ENCODE peak calls at places on chromosomes 7 and 10, in ten cellular contexts. One of them, this sample, is unnamed. For H3K9me3, the result is how much of the 10 kb centered on the place peaks cover.

GRCh38 chr10:36462194-36462593 is 663.2 kb upstream of the ANKRD30A start:
- DNase-seq in breast epithelium: no peak
- DNase-seq in transverse colon: no peak
- DNase-seq in stomach: no peak
- DNase-seq in left ventricle myocardium inferior: no peak
- DNase-seq in CD8-positive, alpha-beta memory T cell: no peak
- DNase-seq in tibial nerve: no peak
- DNase-seq in psoas muscle: no peak
- DNase-seq in CD8-positive, alpha-beta T cell: no peak
- DNase-seq in AG04450: no peak
- DNase-seq in this sample: no peak

GRCh38 chr10:89278034-89278535 is 23.8 kb upstream of the IFIT2 start:
- DNase-seq in tibial nerve: peak
- DNase-seq in CD8-positive, alpha-beta memory T cell: no peak
- DNase-seq in CD8-positive, alpha-beta T cell: no peak
- DNase-seq in transverse colon: no peak
- DNase-seq in breast epithelium: no peak
- DNase-seq in psoas muscle: no peak
- DNase-seq in stomach: no peak
- DNase-seq in left ventricle myocardium inferior: no peak
- DNase-seq in AG04450: peak
- DNase-seq in this sample: no peak

GRCh38 chr10:71262027-71262426 is 49.7 kb downstream of the UNC5B start:
- DNase-seq in left ventricle myocardium inferior: no peak
- DNase-seq in CD8-positive, alpha-beta T cell: no peak
- DNase-seq in tibial nerve: no peak
- DNase-seq in AG04450: no peak
- DNase-seq in psoas muscle: no peak
- DNase-seq in CD8-positive, alpha-beta memory T cell: no peak
- DNase-seq in breast epithelium: no peak
- DNase-seq in transverse colon: peak
- DNase-seq in stomach: no peak
- DNase-seq in this sample: no peak

GRCh38 chr10:82888809-82889455 is 1013.9 kb downstream of the NRG3 start:
- DNase-seq in left ventricle myocardium inferior: no peak
- DNase-seq in CD8-positive, alpha-beta T cell: no peak
- DNase-seq in tibial nerve: no peak
- DNase-seq in AG04450: no peak
- DNase-seq in transverse colon: no peak
- DNase-seq in CD8-positive, alpha-beta memory T cell: no peak
- DNase-seq in breast epithelium: no peak
- DNase-seq in stomach: no peak
- DNase-seq in psoas muscle: no peak
- DNase-seq in this sample: no peak

GRCh38 chr10:108454793-108455192 is 1290.3 kb upstream of the SORCS1 start:
- DNase-seq in AG04450: no peak
- DNase-seq in CD8-positive, alpha-beta T cell: no peak
- DNase-seq in transverse colon: no peak
- DNase-seq in breast epithelium: no peak
- DNase-seq in tibial nerve: no peak
- DNase-seq in CD8-positive, alpha-beta memory T cell: no peak
- DNase-seq in stomach: no peak
- DNase-seq in psoas muscle: no peak
- DNase-seq in left ventricle myocardium inferior: no peak
- DNase-seq in this sample: no peak

GRCh38 chr7:155842496-155843265 is 30.4 kb upstream of the SHH start:
- DNase-seq in breast epithelium: peak
- DNase-seq in CD8-positive, alpha-beta T cell: no peak
- DNase-seq in tibial nerve: no peak
- DNase-seq in transverse colon: no peak
- DNase-seq in stomach: peak
- DNase-seq in left ventricle myocardium inferior: no peak
- DNase-seq in AG04450: no peak
- DNase-seq in CD8-positive, alpha-beta memory T cell: no peak
- DNase-seq in psoas muscle: no peak
- DNase-seq in this sample: no peak

GRCh38 chr7:43764039-43764789 is 5.7 kb downstream of the BLVRA start:
- DNase-seq in transverse colon: peak
- DNase-seq in tibial nerve: peak
- DNase-seq in breast epithelium: no peak
- DNase-seq in stomach: peak
- DNase-seq in left ventricle myocardium inferior: peak
- DNase-seq in AG04450: no peak
- DNase-seq in CD8-positive, alpha-beta T cell: no peak
- DNase-seq in psoas muscle: peak
- DNase-seq in CD8-positive, alpha-beta memory T cell: no peak
- DNase-seq in this sample: peak

GRCh38 chr10:29636178-29636577 is 1.4 kb upstream of the SVIL start:
- DNase-seq in breast epithelium: no peak
- DNase-seq in left ventricle myocardium inferior: no peak
- DNase-seq in tibial nerve: no peak
- DNase-seq in CD8-positive, alpha-beta memory T cell: no peak
- DNase-seq in stomach: no peak
- DNase-seq in AG04450: no peak
- DNase-seq in psoas muscle: no peak
- DNase-seq in CD8-positive, alpha-beta T cell: no peak
- DNase-seq in transverse colon: no peak
- DNase-seq in this sample: no peak

DNA sequence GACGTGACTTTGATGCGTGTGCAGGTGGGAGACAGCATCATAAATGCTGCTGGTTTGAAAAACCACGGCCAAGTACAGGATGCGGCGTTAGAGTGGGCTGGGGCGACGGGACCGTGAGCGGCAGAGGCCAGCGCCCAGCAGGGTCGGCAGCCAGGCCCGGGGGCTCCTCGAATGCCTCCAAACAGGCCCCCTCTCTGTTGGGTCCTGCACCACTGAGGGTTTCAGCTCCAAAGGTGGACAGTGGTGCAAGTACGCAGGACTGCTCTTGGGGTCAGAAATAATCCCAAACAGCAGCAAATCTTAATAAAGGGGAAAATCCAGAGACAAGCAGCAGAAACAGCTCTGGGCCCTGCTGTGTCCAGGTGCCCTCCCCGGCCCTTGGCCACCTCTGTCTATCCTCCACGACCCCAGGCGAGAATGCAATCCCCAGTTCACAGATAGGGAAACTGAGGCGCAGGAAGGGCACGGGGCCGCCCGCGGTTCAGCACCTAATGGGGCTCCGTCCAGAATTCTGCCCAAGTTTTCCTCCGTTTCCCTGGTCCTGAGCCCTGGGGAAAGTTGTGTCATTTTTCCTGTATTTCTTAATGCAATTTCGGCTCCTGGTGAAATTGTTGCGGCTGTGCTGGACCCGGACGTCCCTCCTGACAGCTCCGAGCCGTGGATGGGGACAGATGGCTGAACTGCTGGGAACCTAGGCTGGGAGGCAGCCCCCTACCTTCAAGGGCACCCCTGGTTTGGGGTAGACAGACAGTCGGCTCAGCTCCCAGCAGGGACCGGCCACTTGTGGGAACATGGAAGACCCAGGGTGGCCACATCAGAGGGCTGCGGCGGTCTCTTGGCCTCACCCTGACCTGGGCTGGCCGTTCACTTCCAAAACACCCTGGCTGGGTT is 97.4 kb downstream of the FOXL3 start:
- DNase-seq in stomach: peak
- DNase-seq in breast epithelium: peak
- DNase-seq in tibial nerve: no peak
- DNase-seq in psoas muscle: no peak
- DNase-seq in CD8-positive, alpha-beta T cell: no peak
- DNase-seq in left ventricle myocardium inferior: peak
- DNase-seq in transverse colon: peak
- DNase-seq in CD8-positive, alpha-beta memory T cell: peak
- DNase-seq in AG04450: no peak
- DNase-seq in this sample: peak
- H3K9me3 ChIP-seq in stomach: under half
- H3K9me3 ChIP-seq in breast epithelium: under half
- H3K9me3 ChIP-seq in tibial nerve: under half
- H3K9me3 ChIP-seq in psoas muscle: under half
- H3K9me3 ChIP-seq in CD8-positive, alpha-beta T cell: under half
- H3K9me3 ChIP-seq in left ventricle myocardium inferior: under half
- H3K9me3 ChIP-seq in transverse colon: under half
- H3K9me3 ChIP-seq in CD8-positive, alpha-beta memory T cell: under half
- H3K9me3 ChIP-seq in AG04450: half or more
- H3K9me3 ChIP-seq in this sample: under half

GRCh38 chr10:76784076-76784475 is 853.5 kb downstream of the KCNMA1 start:
- DNase-seq in transverse colon: no peak
- DNase-seq in left ventricle myocardium inferior: no peak
- DNase-seq in CD8-positive, alpha-beta memory T cell: no peak
- DNase-seq in CD8-positive, alpha-beta T cell: no peak
- DNase-seq in breast epithelium: no peak
- DNase-seq in psoas muscle: no peak
- DNase-seq in tibial nerve: no peak
- DNase-seq in stomach: no peak
- DNase-seq in AG04450: no peak
- DNase-seq in this sample: no peak

GRCh38 chr10:76774987-76775603 is 862.5 kb downstream of the KCNMA1 start:
- DNase-seq in tibial nerve: no peak
- DNase-seq in CD8-positive, alpha-beta memory T cell: no peak
- DNase-seq in breast epithelium: no peak
- DNase-seq in left ventricle myocardium inferior: peak
- DNase-seq in psoas muscle: no peak
- DNase-seq in CD8-positive, alpha-beta T cell: no peak
- DNase-seq in transverse colon: no peak
- DNase-seq in AG04450: no peak
- DNase-seq in stomach: no peak
- DNase-seq in this sample: no peak

GRCh38 chr10:76779163-76779820 is 858.3 kb downstream of the KCNMA1 start:
- DNase-seq in psoas muscle: no peak
- DNase-seq in CD8-positive, alpha-beta T cell: no peak
- DNase-seq in CD8-positive, alpha-beta memory T cell: no peak
- DNase-seq in AG04450: no peak
- DNase-seq in breast epithelium: no peak
- DNase-seq in tibial nerve: no peak
- DNase-seq in stomach: no peak
- DNase-seq in left ventricle myocardium inferior: no peak
- DNase-seq in transverse colon: no peak
- DNase-seq in this sample: no peak

DNA sequence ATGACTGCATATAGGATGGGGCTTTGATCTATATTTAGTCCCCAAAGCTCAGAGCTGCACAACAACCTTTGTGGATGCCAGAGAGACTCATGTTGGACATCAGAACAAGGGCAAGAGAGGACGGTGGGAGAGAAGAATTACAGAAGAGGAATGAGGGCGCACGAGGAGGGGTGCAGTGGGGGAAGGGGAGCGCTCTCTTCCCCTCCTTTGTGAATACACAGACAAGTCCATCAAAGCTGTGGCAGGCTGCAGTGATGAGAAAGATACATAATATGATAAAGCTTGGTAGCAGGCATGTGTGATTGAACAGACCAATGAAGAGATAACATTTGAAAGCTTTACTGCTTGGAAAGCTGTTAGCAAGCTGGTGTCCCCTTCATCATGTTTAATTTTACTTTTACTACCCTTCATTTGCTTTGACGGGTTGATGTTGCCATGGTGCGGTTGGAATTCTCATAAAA is 857.8 kb downstream of the KCNMA1 start:
- DNase-seq in AG04450: no peak
- DNase-seq in breast epithelium: no peak
- DNase-seq in stomach: no peak
- DNase-seq in left ventricle myocardium inferior: no peak
- DNase-seq in CD8-positive, alpha-beta memory T cell: no peak
- DNase-seq in psoas muscle: no peak
- DNase-seq in transverse colon: no peak
- DNase-seq in tibial nerve: no peak
- DNase-seq in CD8-positive, alpha-beta T cell: no peak
- DNase-seq in this sample: no peak
- H3K27ac ChIP-seq in AG04450: no peak
- H3K27ac ChIP-seq in breast epithelium: no peak
- H3K27ac ChIP-seq in stomach: no peak
- H3K27ac ChIP-seq in left ventricle myocardium inferior: no peak
- H3K27ac ChIP-seq in CD8-positive, alpha-beta memory T cell: no peak
- H3K27ac ChIP-seq in psoas muscle: no peak
- H3K27ac ChIP-seq in transverse colon: peak
- H3K27ac ChIP-seq in tibial nerve: peak
- H3K27ac ChIP-seq in CD8-positive, alpha-beta T cell: no peak
- H3K27ac ChIP-seq in this sample: no peak

GRCh38 chr10:111482074-111482350 is 405.2 kb downstream of the ADRA2A start:
- DNase-seq in AG04450: no peak
- DNase-seq in stomach: no peak
- DNase-seq in breast epithelium: no peak
- DNase-seq in CD8-positive, alpha-beta memory T cell: no peak
- DNase-seq in tibial nerve: no peak
- DNase-seq in left ventricle myocardium inferior: no peak
- DNase-seq in transverse colon: no peak
- DNase-seq in psoas muscle: no peak
- DNase-seq in CD8-positive, alpha-beta T cell: no peak
- DNase-seq in this sample: no peak

GRCh38 chr10:111482621-111483216 is 405.9 kb downstream of the ADRA2A start:
- DNase-seq in CD8-positive, alpha-beta T cell: no peak
- DNase-seq in transverse colon: no peak
- DNase-seq in AG04450: no peak
- DNase-seq in breast epithelium: no peak
- DNase-seq in left ventricle myocardium inferior: no peak
- DNase-seq in psoas muscle: no peak
- DNase-seq in tibial nerve: no peak
- DNase-seq in CD8-positive, alpha-beta memory T cell: no peak
- DNase-seq in stomach: no peak
- DNase-seq in this sample: no peak

GRCh38 chr10:111479966-111480365 is 403.1 kb downstream of the ADRA2A start:
- DNase-seq in psoas muscle: no peak
- DNase-seq in left ventricle myocardium inferior: no peak
- DNase-seq in tibial nerve: no peak
- DNase-seq in CD8-positive, alpha-beta T cell: no peak
- DNase-seq in stomach: no peak
- DNase-seq in transverse colon: no peak
- DNase-seq in CD8-positive, alpha-beta memory T cell: no peak
- DNase-seq in AG04450: no peak
- DNase-seq in breast epithelium: no peak
- DNase-seq in this sample: no peak

GRCh38 chr10:111486346-111486745 is 409.5 kb downstream of the ADRA2A start:
- DNase-seq in psoas muscle: no peak
- DNase-seq in AG04450: no peak
- DNase-seq in CD8-positive, alpha-beta memory T cell: no peak
- DNase-seq in breast epithelium: no peak
- DNase-seq in CD8-positive, alpha-beta T cell: no peak
- DNase-seq in tibial nerve: no peak
- DNase-seq in transverse colon: no peak
- DNase-seq in stomach: no peak
- DNase-seq in left ventricle myocardium inferior: no peak
- DNase-seq in this sample: no peak

GRCh38 chr10:111481271-111482073 is 404.6 kb downstream of the ADRA2A start:
- DNase-seq in transverse colon: no peak
- DNase-seq in AG04450: no peak
- DNase-seq in CD8-positive, alpha-beta T cell: no peak
- DNase-seq in breast epithelium: no peak
- DNase-seq in left ventricle myocardium inferior: no peak
- DNase-seq in CD8-positive, alpha-beta memory T cell: no peak
- DNase-seq in tibial nerve: no peak
- DNase-seq in stomach: no peak
- DNase-seq in psoas muscle: no peak
- DNase-seq in this sample: no peak
- H3K4me3 ChIP-seq in transverse colon: no peak
- H3K4me3 ChIP-seq in AG04450: no peak
- H3K4me3 ChIP-seq in CD8-positive, alpha-beta T cell: no peak
- H3K4me3 ChIP-seq in breast epithelium: no peak
- H3K4me3 ChIP-seq in left ventricle myocardium inferior: no peak
- H3K4me3 ChIP-seq in CD8-positive, alpha-beta memory T cell: no peak
- H3K4me3 ChIP-seq in tibial nerve: no peak
- H3K4me3 ChIP-seq in stomach: no peak
- H3K4me3 ChIP-seq in psoas muscle: no peak
- H3K4me3 ChIP-seq in this sample: no peak

DNA sequence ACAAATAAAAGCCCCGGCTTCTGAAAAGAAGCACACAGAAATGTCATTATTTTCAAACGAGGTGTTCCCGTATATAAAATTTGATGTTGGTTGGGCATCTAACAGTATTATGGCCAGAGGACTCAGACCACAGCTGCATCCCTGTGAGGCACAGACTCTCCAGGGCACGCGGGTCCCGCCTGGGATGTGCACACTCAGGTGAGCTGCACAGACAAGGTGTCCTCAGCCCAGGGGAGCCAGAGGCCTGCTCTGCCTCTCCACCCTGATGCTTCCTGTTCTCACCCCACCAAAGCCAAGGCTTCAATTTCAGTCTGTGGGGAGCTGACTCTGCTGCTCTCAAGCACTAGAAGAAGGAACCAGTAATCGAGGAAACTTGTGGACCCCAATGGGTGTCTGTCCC is 1.7 kb upstream of the CYP2E1 start:
- DNase-seq in AG04450: no peak
- DNase-seq in psoas muscle: no peak
- DNase-seq in stomach: no peak
- DNase-seq in CD8-positive, alpha-beta memory T cell: no peak
- DNase-seq in breast epithelium: no peak
- DNase-seq in tibial nerve: no peak
- DNase-seq in CD8-positive, alpha-beta T cell: no peak
- DNase-seq in left ventricle myocardium inferior: no peak
- DNase-seq in transverse colon: no peak
- DNase-seq in this sample: no peak
- H3K9me3 ChIP-seq in AG04450: under half
- H3K9me3 ChIP-seq in psoas muscle: under half
- H3K9me3 ChIP-seq in stomach: under half
- H3K9me3 ChIP-seq in CD8-positive, alpha-beta memory T cell: under half
- H3K9me3 ChIP-seq in breast epithelium: under half
- H3K9me3 ChIP-seq in tibial nerve: under half
- H3K9me3 ChIP-seq in CD8-positive, alpha-beta T cell: under half
- H3K9me3 ChIP-seq in left ventricle myocardium inferior: under half
- H3K9me3 ChIP-seq in transverse colon: under half
- H3K9me3 ChIP-seq in this sample: under half

This sample was measured in pancreas.